ENCODE peak calls at places on chromosomes 5 and 9, in seven cellular contexts. D is GM12878, P is HCT116, I is SK-N-SH, J is H1, O is HepG2, Y is K562. U is an unnamed sample.

GRCh38 chr9:130847306-130848217 is 12.5 kb downstream of the ABL1 start:
- DNase-seq in O (peak; percentile 43), I (peak; percentile 45), J (no peak), D (no peak), Y (no peak), P (no peak), U (no peak)

GRCh38 chr5:103849934-103850333 is 287.3 kb upstream of the NUDT12 start:
- DNase-seq in O (no peak), Y (no peak), D (peak; percentile 7), I (no peak), P (peak; percentile 73), J (no peak), U (no peak)

GRCh38 chr9:130243015-130243881 is 22.3 kb upstream of the HMCN2 start:
- DNase-seq in O (peak; percentile 65), D (peak; percentile 31), Y (peak; percentile 74), J (no peak), I (peak; percentile 85), P (peak; percentile 47), U (peak; percentile 62)

GRCh38 chr5:34626036-34626435 is 30.1 kb upstream of the RAI14 start:
- DNase-seq in P (no peak), J (no peak), Y (no peak), O (no peak), D (no peak), I (no peak), U (no peak)

GRCh38 chr5:95285406-95285761 is 490 bp upstream of the MCTP1 start:
- DNase-seq in D (no peak), P (no peak), Y (no peak), I (no peak), O (no peak), J (no peak), U (no peak)

GRCh38 chr5:159133041-159133741 is 33.5 kb upstream of the EBF1 start:
- DNase-seq in O (peak; percentile 27), I (peak; percentile 32), P (peak; percentile 44), Y (peak; percentile 53), D (peak; percentile 28), J (no peak), U (peak; percentile 68)

GRCh38 chr5:145903113-145903512 is 30.3 kb upstream of the GRXCR2 start:
- DNase-seq in I (no peak), Y (peak; percentile 23), O (no peak), J (no peak), D (no peak), P (peak; percentile 21), U (peak; percentile 63)

GRCh38 chr5:153749941-153750340 is 259.5 kb downstream of the GRIA1 start:
- DNase-seq in O (no peak), I (no peak), J (no peak), D (no peak), Y (no peak), P (no peak), U (no peak)

GRCh38 chr5:32443541-32444190 is 874 bp downstream of the ZFR start:
- DNase-seq in P (no peak), D (no peak), J (no peak), O (no peak), I (peak; percentile 87), Y (peak; percentile 68), U (peak; percentile 47)

GRCh38 chr5:179862296-179862695 is 3.7 kb upstream of the MRNIP start:
- DNase-seq in D (no peak), P (no peak), Y (no peak), I (no peak), J (no peak), O (no peak), U (no peak)

GRCh38 chr5:131944700-131945550 is 538 bp downstream of the MEIKIN start:
- DNase-seq in J (no peak), D (no peak), P (no peak), I (no peak), O (no peak), Y (no peak), U (no peak)

GRCh38 chr5:167816354-167816753 is 475.1 kb upstream of the WWC1 start:
- DNase-seq in Y (no peak), J (no peak), I (no peak), D (no peak), P (no peak), O (no peak), U (no peak)

GRCh38 chr5:147898875-147899401 is 7.4 kb downstream of the C5orf46 start:
- DNase-seq in J (no peak), P (no peak), O (no peak), I (no peak), Y (no peak), D (no peak), U (no peak)

GRCh38 chr5:116671211-116671736 is 96.7 kb upstream of the SEMA6A start:
- DNase-seq in D (peak; percentile 90), Y (no peak), I (no peak), P (no peak), O (peak; percentile 56), J (no peak), U (no peak)

GRCh38 chr9:129224618-129225017 is 46.6 kb upstream of the IER5L start:
- DNase-seq in P (no peak), J (no peak), O (no peak), Y (no peak), I (no peak), D (no peak), U (no peak)

GRCh38 chr5:42005561-42006153 is 80.6 kb downstream of the FBXO4 start:
- DNase-seq in O (peak; percentile 6), P (peak; percentile 13), Y (peak; percentile 46), I (peak; percentile 23), J (no peak), D (no peak), U (peak; percentile 52)

GRCh38 chr5:14263700-14264099 is 120.6 kb downstream of the TRIO start:
- DNase-seq in P (no peak), J (no peak), O (no peak), I (no peak), Y (no peak), D (no peak), U (no peak)

GRCh38 chr5:116291271-116291670 is 206.4 kb downstream of the COMMD10 start:
- DNase-seq in Y (no peak), J (no peak), D (no peak), P (no peak), O (no peak), I (no peak), U (no peak)

GRCh38 chr5:27702339-27702820 is 664.0 kb upstream of the CDH9 start:
- DNase-seq in D (no peak), I (no peak), Y (no peak), O (no peak), J (no peak), P (no peak), U (no peak)

GRCh38 chr5:5221731-5222130 is 81.6 kb downstream of the ADAMTS16 start:
- DNase-seq in O (no peak), I (no peak), P (no peak), Y (no peak), J (no peak), D (no peak), U (no peak)

GRCh38 chr9:692636-693459 is 148.6 kb upstream of the DMRT1 start:
- DNase-seq in Y (no peak), O (peak; percentile 49), J (no peak), D (no peak), I (no peak), P (no peak), U (no peak)

GRCh38 chr9:27771803-27772545 is 198.7 kb upstream of the C9orf72 start:
- DNase-seq in I (no peak), J (peak; percentile 67), Y (no peak), P (no peak), D (no peak), O (no peak), U (no peak)

GRCh38 chr5:96645096-96645495 is 17.1 kb upstream of the CAST start:
- DNase-seq in I (no peak), D (no peak), P (no peak), J (no peak), O (no peak), Y (no peak), U (no peak)

GRCh38 chr5:178535299-178536175 is 54.7 kb downstream of the COL23A1 start:
- DNase-seq in I (no peak), Y (peak; percentile 25), O (no peak), J (no peak), P (no peak), D (no peak), U (no peak)

GRCh38 chr9:104279535-104280215 is 185.6 kb downstream of the SMC2 start:
- DNase-seq in Y (no peak), D (no peak), I (no peak), P (no peak), J (no peak), O (no peak), U (no peak)

GRCh38 chr5:162488077-162488476 is 420.5 kb downstream of the GABRG2 start:
- DNase-seq in O (no peak), P (no peak), J (no peak), D (no peak), Y (no peak), I (no peak), U (no peak)

GRCh38 chr5:16467363-16468219 is 2.0 kb upstream of the ZNF622 start:
- DNase-seq in D (peak; percentile 57), J (no peak), P (no peak), Y (peak; percentile 27), I (no peak), O (no peak), U (no peak)
- TF ChIP-seq JUND in D (no peak), J (no peak), P (no peak), Y (no peak), I (no peak), O (no peak), U (no peak)

DNA sequence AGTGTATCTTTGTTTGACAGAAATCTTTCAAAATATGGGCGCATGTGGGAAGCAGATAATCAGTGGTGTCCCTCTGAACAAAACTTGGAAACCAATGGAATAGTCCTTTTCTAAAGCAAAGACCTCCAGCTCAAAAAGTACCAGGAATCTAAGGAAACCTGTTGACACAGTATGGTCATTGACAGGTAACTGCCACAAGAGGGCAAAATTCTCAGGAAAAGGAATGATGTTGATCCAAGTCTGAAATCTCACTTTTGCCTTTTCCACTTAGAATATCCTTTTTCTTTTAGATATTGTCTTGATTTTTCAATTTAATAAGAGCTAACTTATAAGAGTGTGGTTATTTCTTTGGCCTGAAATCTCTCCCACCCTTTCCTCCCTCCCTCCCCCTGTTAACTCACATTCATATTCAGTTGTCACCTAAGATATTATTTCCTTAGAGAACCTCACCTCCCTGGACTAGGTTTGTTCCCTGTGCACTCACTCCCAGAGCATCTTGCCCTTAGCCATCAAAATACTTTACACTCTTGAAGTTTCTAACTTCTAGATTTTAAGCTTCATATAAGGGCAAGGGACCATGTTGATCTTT is 59.0 kb upstream of the BARX1 start:
- DNase-seq in I (peak; percentile 46), P (no peak), J (no peak), O (peak; percentile 41), Y (peak; percentile 50), D (no peak), U (peak; percentile 51)
- TF ChIP-seq JUND in I (no peak), P (no peak), J (no peak), O (no peak), Y (no peak), D (no peak), U (no peak)

GRCh38 chr9:127968046-127968445 is 12.7 kb downstream of the EEIG1 start:
- DNase-seq in D (no peak), I (no peak), P (peak; percentile 81), Y (no peak), J (no peak), O (no peak), U (no peak)
- TF ChIP-seq JUND in D (no peak), I (no peak), P (no peak), Y (peak; percentile 73), J (no peak), O (no peak), U (no peak)

DNA sequence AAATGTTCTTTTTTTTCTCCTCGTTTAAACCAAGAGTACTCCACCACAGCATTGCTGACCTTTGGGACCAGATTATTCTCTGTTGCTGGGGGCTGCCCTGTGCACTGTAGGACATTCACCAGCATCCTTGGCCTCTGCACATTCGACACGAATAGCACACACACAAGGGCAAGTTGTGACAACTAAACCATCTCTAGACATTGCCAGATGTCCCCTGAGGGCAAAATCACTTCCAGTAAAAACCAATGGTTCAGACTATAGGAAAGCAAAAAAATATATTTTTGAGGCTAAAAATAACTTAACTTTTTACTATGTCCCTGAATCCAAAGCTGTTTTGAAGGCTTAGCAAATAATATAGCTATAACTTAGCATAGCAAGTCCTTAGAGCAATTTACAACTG is 65.9 kb downstream of the SEMA5A start:
- DNase-seq in I (no peak), P (no peak), Y (no peak), O (no peak), D (no peak), J (no peak), U (no peak)
- TF ChIP-seq JUND in I (no peak), P (no peak), Y (no peak), O (no peak), D (no peak), J (no peak), U (no peak)